ENCODE peak calls at places on chromosomes 3 and 15, in four cellular contexts. One of them, this sample, is unnamed.

GRCh38 chr3:46713898-46714552 is 3.6 kb downstream of the PRSS50 start:
- DNase-seq in heart right ventricle: peak; percentile 6
- DNase-seq in ovary: peak; percentile 7
- DNase-seq in psoas muscle: peak; percentile 40
- DNase-seq in this sample: no peak

GRCh38 chr3:138862924-138863775 is 28.4 kb upstream of the PIK3CB start:
- DNase-seq in heart right ventricle: no peak
- DNase-seq in ovary: no peak
- DNase-seq in psoas muscle: no peak
- DNase-seq in this sample: peak; percentile 68

GRCh38 chr15:70491183-70491621 is 272.2 kb downstream of the UACA start:
- DNase-seq in heart right ventricle: no peak
- DNase-seq in ovary: no peak
- DNase-seq in psoas muscle: no peak
- DNase-seq in this sample: no peak

GRCh38 chr15:63070681-63071129 is 28.2 kb downstream of the TPM1 start:
- DNase-seq in heart right ventricle: no peak
- DNase-seq in ovary: no peak
- DNase-seq in psoas muscle: no peak
- DNase-seq in this sample: no peak

GRCh38 chr15:48858401-48858800 is 19.5 kb upstream of the EID1 start:
- DNase-seq in heart right ventricle: no peak
- DNase-seq in ovary: no peak
- DNase-seq in psoas muscle: no peak
- DNase-seq in this sample: no peak

GRCh38 chr3:173275740-173276139 is 121.8 kb upstream of the NLGN1 start:
- DNase-seq in heart right ventricle: no peak
- DNase-seq in ovary: no peak
- DNase-seq in psoas muscle: no peak
- DNase-seq in this sample: no peak

GRCh38 chr3:195896361-195897080 is 11.8 kb downstream of the TNK2 start:
- DNase-seq in heart right ventricle: no peak
- DNase-seq in ovary: peak; percentile 64
- DNase-seq in psoas muscle: peak; percentile 51
- DNase-seq in this sample: no peak

GRCh38 chr3:139537795-139538538 is 1.6 kb downstream of the RBP1 start:
- DNase-seq in heart right ventricle: no peak
- DNase-seq in ovary: no peak
- DNase-seq in psoas muscle: no peak
- DNase-seq in this sample: no peak

GRCh38 chr15:32687556-32687955 is 30.2 kb upstream of the GREM1 start:
- DNase-seq in heart right ventricle: no peak
- DNase-seq in ovary: no peak
- DNase-seq in psoas muscle: no peak
- DNase-seq in this sample: no peak

GRCh38 chr15:57626713-57627440 is 35.2 kb downstream of the MYZAP start:
- DNase-seq in heart right ventricle: peak; percentile 61
- DNase-seq in ovary: no peak
- DNase-seq in psoas muscle: peak; percentile 61
- DNase-seq in this sample: no peak

GRCh38 chr15:87123676-87124382 is 1044.2 kb downstream of the AGBL1 start:
- DNase-seq in heart right ventricle: no peak
- DNase-seq in ovary: no peak
- DNase-seq in psoas muscle: no peak
- DNase-seq in this sample: no peak

GRCh38 chr3:25071846-25072245 is 356.2 kb upstream of the RARB start:
- DNase-seq in heart right ventricle: no peak
- DNase-seq in ovary: no peak
- DNase-seq in psoas muscle: no peak
- DNase-seq in this sample: no peak

GRCh38 chr3:184656991-184657669 is 54.7 kb downstream of the MAGEF1 start:
- DNase-seq in heart right ventricle: no peak
- DNase-seq in ovary: no peak
- DNase-seq in psoas muscle: no peak
- DNase-seq in this sample: no peak

GRCh38 chr3:184656430-184656990 is 55.4 kb downstream of the MAGEF1 start:
- DNase-seq in heart right ventricle: no peak
- DNase-seq in ovary: no peak
- DNase-seq in psoas muscle: no peak
- DNase-seq in this sample: no peak

GRCh38 chr3:184658223-184658860 is 53.5 kb downstream of the MAGEF1 start:
- DNase-seq in heart right ventricle: peak; percentile 45
- DNase-seq in ovary: no peak
- DNase-seq in psoas muscle: no peak
- DNase-seq in this sample: no peak

GRCh38 chr3:184654375-184654774 is 57.5 kb downstream of the MAGEF1 start:
- DNase-seq in heart right ventricle: no peak
- DNase-seq in ovary: no peak
- DNase-seq in psoas muscle: no peak
- DNase-seq in this sample: no peak

GRCh38 chr3:184655597-184655996 is 56.3 kb downstream of the MAGEF1 start:
- DNase-seq in heart right ventricle: no peak
- DNase-seq in ovary: peak; percentile 33
- DNase-seq in psoas muscle: no peak
- DNase-seq in this sample: no peak
- H3K4me1 ChIP-seq in heart right ventricle: peaks cover 31% of the 10 kb centered on the region
- H3K4me1 ChIP-seq in ovary: no peaks in the 10 kb centered on the region
- H3K4me1 ChIP-seq in psoas muscle: no peaks in the 10 kb centered on the region
- H3K4me1 ChIP-seq in this sample: no peaks in the 10 kb centered on the region

DNA sequence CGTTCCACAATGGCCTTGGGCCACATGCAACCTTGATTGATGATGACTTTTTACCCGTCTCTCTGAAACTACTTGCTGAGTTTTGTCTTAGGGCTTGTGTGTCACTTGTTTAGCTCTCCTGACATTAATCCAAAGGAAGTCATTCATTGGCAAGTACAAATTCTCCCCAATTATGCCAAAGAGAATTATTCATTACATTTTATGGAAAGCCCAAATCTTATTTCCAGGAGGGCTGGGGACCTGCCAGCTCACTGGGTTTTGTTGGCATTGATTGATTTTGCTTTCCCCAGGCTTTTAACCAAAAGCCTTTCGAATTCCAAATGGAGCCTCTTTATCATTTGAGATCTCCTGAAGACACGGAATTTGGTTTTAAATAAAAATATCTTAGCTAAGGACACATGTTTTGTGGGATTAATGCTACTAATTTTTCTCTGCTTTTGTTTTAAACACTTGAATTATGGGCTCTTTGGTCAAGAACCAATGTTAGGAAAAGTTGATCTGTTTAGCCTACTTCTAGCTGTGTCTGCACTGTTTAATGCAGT is 40.7 kb downstream of the SERPINI1 start:
- DNase-seq in heart right ventricle: no peak
- DNase-seq in ovary: no peak
- DNase-seq in psoas muscle: no peak
- DNase-seq in this sample: no peak
- TF ChIP-seq CTCF in heart right ventricle: no peak
- TF ChIP-seq CTCF in ovary: no peak
- TF ChIP-seq CTCF in psoas muscle: no peak
- TF ChIP-seq CTCF in this sample: no peak

DNA sequence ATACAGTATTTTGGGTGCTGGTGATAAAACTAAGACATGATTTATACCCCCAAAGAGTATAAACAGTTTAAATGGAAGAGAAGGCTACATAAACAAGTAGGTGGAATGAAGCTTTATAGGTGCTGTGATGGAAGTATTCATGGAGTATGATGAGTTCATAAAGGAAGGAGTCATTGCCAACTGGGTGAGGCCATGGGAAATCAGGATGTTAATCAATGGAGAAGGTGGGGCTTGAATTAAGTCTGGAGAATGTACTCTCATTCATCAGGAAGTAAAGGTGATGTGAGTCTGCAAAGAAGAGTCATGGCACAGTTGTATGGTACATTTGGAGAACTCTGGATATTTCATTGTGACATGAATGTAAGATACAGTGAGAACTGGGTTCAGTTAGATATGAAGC is 147.5 kb upstream of the MME start:
- DNase-seq in heart right ventricle: no peak
- DNase-seq in ovary: no peak
- DNase-seq in psoas muscle: no peak
- DNase-seq in this sample: no peak
- H3K36me3 ChIP-seq in heart right ventricle: no peaks in the 10 kb centered on the region
- H3K36me3 ChIP-seq in ovary: no peaks in the 10 kb centered on the region
- H3K36me3 ChIP-seq in psoas muscle: no peaks in the 10 kb centered on the region
- H3K36me3 ChIP-seq in this sample: no peaks in the 10 kb centered on the region

DNA sequence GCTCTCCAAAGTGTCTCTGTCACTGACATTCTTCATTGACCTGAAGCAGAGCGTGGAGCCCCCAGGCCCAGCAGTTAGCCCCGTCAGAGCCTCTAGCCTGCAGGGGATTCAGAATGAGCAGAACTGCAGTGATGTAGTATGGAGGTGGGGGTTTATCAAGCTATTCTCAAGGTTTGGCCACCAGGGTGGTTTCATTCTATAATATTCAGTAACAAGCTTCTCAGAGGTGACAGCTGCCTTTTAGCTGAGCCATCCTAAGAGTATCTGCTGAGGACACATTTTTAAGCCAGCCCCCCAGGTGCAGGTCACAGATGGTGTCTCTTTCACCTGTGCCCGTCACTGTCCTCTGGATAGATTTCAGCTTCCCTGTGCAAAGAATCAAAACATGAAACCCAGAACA is 31.9 kb downstream of the CMTM7 start:
- DNase-seq in heart right ventricle: no peak
- DNase-seq in ovary: no peak
- DNase-seq in psoas muscle: no peak
- DNase-seq in this sample: no peak
- H3K4me1 ChIP-seq in heart right ventricle: peaks cover 42% of the 10 kb centered on the region
- H3K4me1 ChIP-seq in ovary: peaks cover 7% of the 10 kb centered on the region
- H3K4me1 ChIP-seq in psoas muscle: peaks cover 30% of the 10 kb centered on the region
- H3K4me1 ChIP-seq in this sample: peaks cover 27% of the 10 kb centered on the region

DNA sequence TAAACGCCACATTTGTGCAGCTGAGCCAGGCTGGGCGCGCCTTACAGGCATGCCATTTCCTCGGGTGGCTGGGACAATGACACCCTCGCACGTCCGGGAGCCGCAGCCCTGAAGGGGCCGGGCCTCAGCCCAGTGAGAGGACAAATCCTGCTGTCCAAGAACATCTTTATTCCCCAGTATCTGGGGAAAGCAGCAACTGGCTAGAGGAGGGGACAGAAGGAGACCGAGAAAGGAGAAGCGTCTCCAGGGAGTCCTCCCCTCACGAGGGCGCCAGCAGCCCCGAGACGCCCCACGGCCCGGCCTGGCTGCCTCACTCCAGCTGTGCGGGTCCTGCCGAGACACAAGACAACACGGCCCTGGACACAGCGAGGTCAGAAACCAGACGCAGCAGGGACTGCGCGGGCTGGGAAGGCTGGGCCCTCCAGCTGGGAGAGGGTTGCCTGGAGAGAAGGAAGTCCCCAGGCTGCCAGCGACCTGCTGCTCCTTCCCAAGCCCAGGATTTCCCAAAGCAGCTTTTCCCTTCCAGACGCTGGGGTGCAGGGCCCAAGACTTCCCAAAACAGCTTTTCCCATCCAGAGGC is 130.2 kb downstream of the CHSY1 start:
- DNase-seq in heart right ventricle: peak; percentile 87
- DNase-seq in ovary: peak; percentile 71
- DNase-seq in psoas muscle: peak; percentile 85
- DNase-seq in this sample: peak; percentile 78
- TF ChIP-seq CTCF in heart right ventricle: no peak
- TF ChIP-seq CTCF in ovary: no peak
- TF ChIP-seq CTCF in psoas muscle: peak; percentile 39
- TF ChIP-seq CTCF in this sample: no peak